ENCODE peak calls at places on chromosomes 12 and 14, in seven cellular contexts. G is neuronal stem cell; F is stimulated activated CD8-positive, alpha-beta memory T cell treated with anti-CD3 and anti-CD28 coated beads, Interleukin-2, amount 100 ng/mL, for 1 hour; Z is pancreas; O is hippocampal formation; D is amniotic stem cell; R is GM03348. K is an unnamed sample.
A peak's percentile ranks its signal among the peaks of the same experiment; 100 is the strongest.

GRCh38 chr14:51602176-51602759 is 49.4 kb upstream of the FRMD6 start:
- DNase-seq in G (no peak), F (no peak), Z (no peak), O (no peak), D (no peak), R (no peak), K (no peak)

GRCh38 chr12:1880153-1880845 is 38.2 kb downstream of the CACNA2D4 start:
- DNase-seq in G (no peak), F (no peak), Z (no peak), O (no peak), D (no peak), R (no peak), K (no peak)

GRCh38 chr12:68851592-68851952 is 43.6 kb downstream of the MDM2 start:
- DNase-seq in G (no peak), F (no peak), Z (no peak), O (no peak), D (no peak), R (no peak), K (no peak)

GRCh38 chr14:55889124-55889523 is 229.1 kb upstream of the PELI2 start:
- DNase-seq in G (no peak), F (no peak), Z (no peak), O (no peak), D (no peak), R (no peak), K (no peak)

GRCh38 chr14:90660865-90661570 is 155.2 kb downstream of the TTC7B start:
- DNase-seq in G (no peak), F (no peak), Z (no peak), O (peak; percentile 27), D (no peak), R (no peak), K (peak; percentile 71)

GRCh38 chr14:38291681-38292459 is 36.0 kb upstream of the CLEC14A start:
- DNase-seq in G (no peak), F (no peak), Z (no peak), O (no peak), D (no peak), R (peak; percentile 16), K (no peak)

GRCh38 chr12:6540181-6540877 is 6.0 kb downstream of the GAPDH start:
- DNase-seq in G (no peak), F (no peak), Z (no peak), O (no peak), D (peak; percentile 89), R (peak; percentile 94), K (peak; percentile 93)

GRCh38 chr14:89926709-89927108 is 27.8 kb downstream of the EFCAB11 start:
- DNase-seq in G (no peak), F (no peak), Z (no peak), O (no peak), D (no peak), R (peak; percentile 16), K (no peak)

GRCh38 chr12:57487597-57488396 is at the start of gene MARS1:
- DNase-seq in G (peak; percentile 83), F (peak; percentile 79), Z (peak; percentile 89), O (peak; percentile 90), D (peak; percentile 97), R (peak; percentile 90), K (peak; percentile 98)

GRCh38 chr14:87461704-87462103 is 531.3 kb downstream of the GALC start:
- DNase-seq in G (peak; percentile 11), F (no peak), Z (no peak), O (no peak), D (no peak), R (no peak), K (no peak)

GRCh38 chr14:101174980-101175606 is 271.6 kb upstream of the RTL1 start:
- DNase-seq in G (no peak), F (no peak), Z (no peak), O (no peak), D (no peak), R (peak; percentile 2), K (no peak)

GRCh38 chr12:93379432-93380308 is 1.9 kb downstream of the NUDT4 start:
- DNase-seq in G (no peak), F (no peak), Z (no peak), O (no peak), D (no peak), R (no peak), K (no peak)

GRCh38 chr14:97917169-97917568 is 1120.0 kb downstream of the VRK1 start:
- DNase-seq in G (no peak), F (no peak), Z (no peak), O (no peak), D (no peak), R (no peak), K (no peak)

GRCh38 chr12:115440438-115440837 is 756.5 kb upstream of the TBX3 start:
- DNase-seq in G (no peak), F (no peak), Z (no peak), O (no peak), D (peak; percentile 26), R (peak; percentile 54), K (no peak)

GRCh38 chr14:67943947-67944346 is 124.4 kb downstream of the RAD51B start:
- DNase-seq in G (peak; percentile 83), F (no peak), Z (no peak), O (no peak), D (peak; percentile 76), R (peak; percentile 60), K (no peak)

GRCh38 chr12:84636801-84637285 is 275.8 kb downstream of the SLC6A15 start:
- DNase-seq in G (no peak), F (no peak), Z (no peak), O (no peak), D (no peak), R (peak; percentile 4), K (no peak)

GRCh38 chr12:70826156-70826555 is 94.4 kb downstream of the PTPRR start:
- DNase-seq in G (no peak), F (no peak), Z (no peak), O (no peak), D (no peak), R (no peak), K (no peak)

GRCh38 chr12:68293347-68293746 is 38.8 kb downstream of the MDM1 start:
- DNase-seq in G (no peak), F (no peak), Z (no peak), O (no peak), D (no peak), R (no peak), K (no peak)

GRCh38 chr12:51678086-51678724 is 87.2 kb downstream of the SCN8A start:
- DNase-seq in G (no peak), F (no peak), Z (no peak), O (peak; percentile 5), D (no peak), R (peak; percentile 69), K (no peak)

GRCh38 chr12:113194971-113195391 is 9.5 kb downstream of the RITA1 start:
- DNase-seq in G (no peak), F (no peak), Z (no peak), O (no peak), D (no peak), R (peak; percentile 72), K (no peak)

GRCh38 chr14:47790477-47790876 is 115.1 kb upstream of the MDGA2 start:
- DNase-seq in G (no peak), F (no peak), Z (no peak), O (no peak), D (no peak), R (no peak), K (no peak)

GRCh38 chr12:70719672-70720420 is 82.6 kb upstream of the PTPRB start:
- DNase-seq in G (peak; percentile 70), F (no peak), Z (peak; percentile 61), O (peak; percentile 52), D (peak; percentile 0), R (peak; percentile 78), K (peak; percentile 62)

GRCh38 chr14:44589180-44589579 is 82.1 kb upstream of the FSCB start:
- DNase-seq in G (no peak), F (no peak), Z (no peak), O (no peak), D (no peak), R (no peak), K (no peak)

GRCh38 chr14:30885840-30886740 is 11.7 kb downstream of the COCH start:
- DNase-seq in G (no peak), F (no peak), Z (no peak), O (no peak), D (no peak), R (no peak), K (no peak)

GRCh38 chr12:613996-614726 is 49.1 kb downstream of the NINJ2 start:
- DNase-seq in G (no peak), F (no peak), Z (no peak), O (peak; percentile 37), D (no peak), R (no peak), K (no peak)

GRCh38 chr14:34426313-34427295 is 35.4 kb downstream of the SPTSSA start:
- DNase-seq in G (no peak), F (no peak), Z (no peak), O (no peak), D (no peak), R (no peak), K (no peak)

GRCh38 chr12:70197362-70197744 is 45.9 kb upstream of the CNOT2 start:
- DNase-seq in G (no peak), F (no peak), Z (no peak), O (no peak), D (no peak), R (peak; percentile 23), K (no peak)

GRCh38 chr14:78088941-78089340 is 81.2 kb upstream of the NRXN3 start:
- DNase-seq in G (no peak), F (no peak), Z (no peak), O (no peak), D (no peak), R (no peak), K (no peak)

GRCh38 chr12:121061831-121062230 is 22.8 kb upstream of the OASL start:
- DNase-seq in G (no peak), F (no peak), Z (no peak), O (no peak), D (no peak), R (no peak), K (no peak)

GRCh38 chr12:21656931-21657335 is 709 bp downstream of the LDHB start:
- DNase-seq in G (peak; percentile 5), F (no peak), Z (no peak), O (peak; percentile 67), D (peak; percentile 6), R (peak; percentile 51), K (no peak)

GRCh38 chr12:3090238-3091029 is 13.3 kb downstream of the TSPAN9 start:
- DNase-seq in G (no peak), F (no peak), Z (no peak), O (no peak), D (no peak), R (no peak), K (no peak)

GRCh38 chr14:70934502-70935134 is 27.4 kb downstream of the PCNX1 start:
- DNase-seq in G (no peak), F (no peak), Z (no peak), O (no peak), D (no peak), R (peak; percentile 48), K (no peak)

GRCh38 chr12:98399532-98399931 is 115.9 kb upstream of the TMPO start:
- DNase-seq in G (no peak), F (peak; percentile 24), Z (no peak), O (no peak), D (peak; percentile 5), R (peak; percentile 74), K (no peak)

GRCh38 chr14:50964683-50965390 is 20.6 kb upstream of the PYGL start:
- DNase-seq in G (no peak), F (no peak), Z (no peak), O (peak; percentile 8), D (peak; percentile 94), R (peak; percentile 60), K (no peak)

GRCh38 chr12:104064842-104065441 is 611 bp downstream of the HCFC2 start:
- DNase-seq in G (peak; percentile 24), F (no peak), Z (peak; percentile 67), O (no peak), D (no peak), R (peak; percentile 48), K (peak; percentile 69)

GRCh38 chr12:51430196-51430895 is 5.7 kb downstream of the SLC4A8 start:
- DNase-seq in G (no peak), F (no peak), Z (no peak), O (no peak), D (no peak), R (no peak), K (no peak)

GRCh38 chr12:124508323-124509096 is 58.9 kb downstream of the NCOR2 start:
- DNase-seq in G (no peak), F (no peak), Z (no peak), O (no peak), D (no peak), R (peak; percentile 61), K (no peak)

GRCh38 chr14:49594347-49595089 is 4.2 kb upstream of the LRR1 start:
- DNase-seq in G (no peak), F (no peak), Z (no peak), O (no peak), D (no peak), R (peak; percentile 16), K (no peak)